ENCODE peak calls at places on chromosome 17, in ten cellular contexts. P, V, U, O, H, W, Q, C, J and T are unnamed samples.

GRCh38 chr17:42251115-42251514 is 25.1 kb downstream of the STAT5B start:
- DNase-seq in P (no peak), V (no peak), U (peak; percentile 62), O (peak; percentile 37), H (no peak), W (no peak), Q (no peak), C (no peak), J (peak; percentile 43), T (no peak)

GRCh38 chr17:9256944-9257629 is 235.8 kb downstream of the NTN1 start:
- DNase-seq in P (no peak), V (no peak), U (no peak), O (no peak), H (no peak), W (no peak), Q (no peak), C (no peak), J (no peak), T (no peak)

GRCh38 chr17:36534117-36534880 is at the start of gene MYO19:
- DNase-seq in P (peak; percentile 83), V (peak; percentile 86), U (peak; percentile 93), O (peak; percentile 62), H (peak; percentile 87), W (no peak), Q (peak; percentile 72), C (peak; percentile 24), J (peak; percentile 79), T (peak; percentile 44)

GRCh38 chr17:48908853-48909394 is 717 bp downstream of the UBE2Z start:
- DNase-seq in P (peak; percentile 84), V (peak; percentile 95), U (peak; percentile 91), O (peak; percentile 89), H (peak; percentile 83), W (peak; percentile 92), Q (peak; percentile 75), C (peak; percentile 79), J (peak; percentile 90), T (peak; percentile 49)

GRCh38 chr17:35239823-35240222 is 3.0 kb upstream of the SLFN5 start:
- DNase-seq in P (no peak), V (no peak), U (no peak), O (no peak), H (no peak), W (no peak), Q (no peak), C (no peak), J (no peak), T (no peak)

GRCh38 chr17:66191607-66192377 is at the start of gene CEP112:
- DNase-seq in P (peak; percentile 81), V (peak; percentile 97), U (peak; percentile 86), O (peak; percentile 79), H (peak; percentile 78), W (no peak), Q (peak; percentile 76), C (no peak), J (peak; percentile 91), T (peak; percentile 35)

GRCh38 chr17:63419949-63420867 is 25.9 kb downstream of the CYB561 start:
- DNase-seq in P (no peak), V (no peak), U (no peak), O (no peak), H (no peak), W (no peak), Q (no peak), C (no peak), J (peak; percentile 80), T (no peak)

GRCh38 chr17:74347646-74348045 is 14.0 kb downstream of the BTBD17 start:
- DNase-seq in P (no peak), V (no peak), U (no peak), O (no peak), H (no peak), W (no peak), Q (no peak), C (no peak), J (no peak), T (no peak)

GRCh38 chr17:40696651-40697072 is 6.9 kb downstream of the KRT24 start:
- DNase-seq in P (no peak), V (no peak), U (no peak), O (no peak), H (no peak), W (no peak), Q (no peak), C (no peak), J (no peak), T (no peak)

GRCh38 chr17:1561420-1562177 is 993 bp downstream of the PITPNA start:
- DNase-seq in P (no peak), V (peak; percentile 62), U (peak; percentile 63), O (no peak), H (no peak), W (no peak), Q (no peak), C (no peak), J (no peak), T (no peak)

GRCh38 chr17:71472809-71473789 is 647.7 kb upstream of the SOX9 start:
- DNase-seq in P (no peak), V (no peak), U (peak; percentile 55), O (peak; percentile 65), H (no peak), W (no peak), Q (no peak), C (no peak), J (peak; percentile 8), T (no peak)

GRCh38 chr17:44105941-44106340 is 17.5 kb downstream of the HDAC5 start:
- DNase-seq in P (no peak), V (no peak), U (no peak), O (no peak), H (no peak), W (no peak), Q (no peak), C (no peak), J (no peak), T (no peak)

GRCh38 chr17:44108440-44109311 is 14.8 kb downstream of the HDAC5 start:
- DNase-seq in P (peak; percentile 85), V (no peak), U (peak; percentile 96), O (peak; percentile 97), H (peak; percentile 98), W (peak; percentile 95), Q (peak; percentile 65), C (no peak), J (peak; percentile 55), T (peak; percentile 54)

GRCh38 chr17:44105483-44105882 is 18.0 kb downstream of the HDAC5 start:
- DNase-seq in P (no peak), V (no peak), U (no peak), O (no peak), H (no peak), W (no peak), Q (no peak), C (no peak), J (no peak), T (no peak)

GRCh38 chr17:44109312-44109630 is 14.2 kb downstream of the HDAC5 start:
- DNase-seq in P (no peak), V (no peak), U (no peak), O (no peak), H (no peak), W (no peak), Q (no peak), C (no peak), J (no peak), T (no peak)

GRCh38 chr17:44106801-44107200 is 16.6 kb downstream of the HDAC5 start:
- DNase-seq in P (no peak), V (no peak), U (no peak), O (no peak), H (no peak), W (no peak), Q (no peak), C (no peak), J (no peak), T (no peak)
- H3K4me3 ChIP-seq in P (no peak overlapping the region), V (no peak overlapping the region), U (no peak overlapping the region), O (no peak overlapping the region), H (no peak overlapping the region), W (no peak overlapping the region), Q (no peak overlapping the region), C (no peak overlapping the region), J (no peak overlapping the region), T (no peak overlapping the region)

GRCh38 chr17:81578038-81578441 is 25.9 kb upstream of the FAAP100 start:
- DNase-seq in P (no peak), V (no peak), U (no peak), O (peak; percentile 24), H (no peak), W (no peak), Q (no peak), C (no peak), J (no peak), T (no peak)
- TF ChIP-seq POLR2A in P (no peak), V (no peak), U (no peak), O (no peak), H (no peak), W (no peak), Q (no peak), C (no peak), J (no peak), T (no peak)

GRCh38 chr17:82936768-82937171 is 96.9 kb upstream of the ZNF750 start:
- DNase-seq in P (peak; percentile 72), V (no peak), U (no peak), O (no peak), H (peak; percentile 47), W (no peak), Q (peak; percentile 22), C (no peak), J (no peak), T (no peak)

GRCh38 chr17:82939213-82940030 is 99.6 kb upstream of the ZNF750 start:
- DNase-seq in P (peak; percentile 62), V (no peak), U (no peak), O (no peak), H (peak; percentile 46), W (no peak), Q (no peak), C (no peak), J (no peak), T (no peak)

GRCh38 chr17:82935944-82936767 is 96.3 kb upstream of the ZNF750 start:
- DNase-seq in P (peak; percentile 47), V (no peak), U (no peak), O (no peak), H (peak; percentile 58), W (no peak), Q (peak; percentile 3), C (no peak), J (no peak), T (no peak)

GRCh38 chr17:82938486-82939212 is 98.8 kb upstream of the ZNF750 start:
- DNase-seq in P (peak; percentile 41), V (no peak), U (no peak), O (no peak), H (peak; percentile 52), W (no peak), Q (no peak), C (no peak), J (no peak), T (no peak)

GRCh38 chr17:82937411-82938371 is 97.9 kb upstream of the ZNF750 start:
- DNase-seq in P (peak; percentile 66), V (no peak), U (no peak), O (no peak), H (peak; percentile 45), W (no peak), Q (peak; percentile 4), C (no peak), J (no peak), T (no peak)
- TF ChIP-seq EP300 in P (no peak), V (no peak), U (no peak), O (no peak), H (no peak), W (no peak), Q (no peak), C (no peak), J (no peak), T (no peak)

DNA sequence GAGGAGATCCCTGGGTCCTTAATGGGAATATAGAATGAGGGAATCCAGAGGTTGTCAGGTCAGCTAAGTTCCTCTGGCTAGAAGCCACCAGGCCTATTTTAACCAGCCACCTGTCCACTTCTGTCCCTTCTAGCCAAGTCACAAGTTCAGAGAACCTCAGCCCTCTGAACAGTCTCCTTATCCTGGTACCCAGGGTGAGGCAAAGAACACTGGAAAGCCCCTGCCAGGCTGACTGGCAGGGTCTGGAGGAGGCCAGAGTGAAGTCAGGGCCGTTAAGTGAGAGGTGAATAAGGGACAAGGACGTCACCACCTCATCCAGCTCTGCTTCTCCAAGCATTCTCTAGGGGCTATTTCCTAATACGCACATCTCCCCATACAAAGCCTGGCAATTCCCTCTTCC is 2.7 kb downstream of the CTDNEP1 start:
- DNase-seq in P (no peak), V (no peak), U (no peak), O (no peak), H (no peak), W (no peak), Q (no peak), C (no peak), J (no peak), T (no peak)
- H3K4me3 ChIP-seq in P (no peak overlapping the region), V (no peak overlapping the region), U (no peak overlapping the region), O (peak overlapping the region; percentile 20), H (no peak overlapping the region), W (no peak overlapping the region), Q (no peak overlapping the region), C (peak overlapping the region; percentile 90), J (peak overlapping the region; percentile 2), T (no peak overlapping the region)